ENCODE peak calls at places on chromosomes 11 and 22, in four cellular contexts. K, A, P and M are unnamed samples.

GRCh38 chr22:27534720-27535125 is 266.8 kb downstream of the MN1 start:
- DNase-seq in A (no peak), P (peak), K (peak), M (no peak)

GRCh38 chr11:32538804-32539203 is 44.8 kb upstream of the EIF3M start:
- DNase-seq in K (no peak), P (no peak), A (no peak), M (no peak)

GRCh38 chr11:12838463-12839120 is 164.4 kb downstream of the TEAD1 start:
- DNase-seq in P (no peak), K (peak), A (no peak), M (peak)

GRCh38 chr22:37547249-37547741 is 13.0 kb upstream of the CDC42EP1 start:
- DNase-seq in K (no peak), A (no peak), P (no peak), M (no peak)

GRCh38 chr11:109851780-109852390 is 241.3 kb upstream of the ZC3H12C start:
- DNase-seq in K (peak), P (peak), A (no peak), M (no peak)

GRCh38 chr22:35219012-35219411 is 38.3 kb upstream of the HMGXB4 start:
- DNase-seq in P (peak), K (peak), A (no peak), M (no peak)

GRCh38 chr11:8219257-8220021 is 44.2 kb downstream of the LMO1 start:
- DNase-seq in P (peak), K (peak), A (no peak), M (no peak)

GRCh38 chr11:130062030-130062429 is 7.7 kb upstream of the APLP2 start:
- DNase-seq in A (no peak), K (no peak), P (no peak), M (no peak)

GRCh38 chr11:122170815-122171475 is 54.9 kb upstream of the BLID start:
- DNase-seq in K (peak), P (peak), A (no peak), M (no peak)

GRCh38 chr11:94961255-94961654 is 12.1 kb downstream of the CWC15 start:
- DNase-seq in A (no peak), P (no peak), K (no peak), M (no peak)

GRCh38 chr22:36762687-36763260 is 13.1 kb downstream of the IFT27 start:
- DNase-seq in K (no peak), P (peak), A (no peak), M (no peak)

GRCh38 chr22:36541831-36542391 is 12.9 kb upstream of the EIF3D start:
- DNase-seq in P (peak), K (peak), A (no peak), M (peak)

GRCh38 chr11:117868088-117868487 is 8.4 kb downstream of the FXYD6 start:
- DNase-seq in A (no peak), P (no peak), K (no peak), M (no peak)

GRCh38 chr22:36860821-36861659 is at the start of gene NCF4:
- DNase-seq in K (no peak), P (no peak), A (peak), M (peak)

GRCh38 chr11:2213890-2214526 is 42.4 kb upstream of the TH start:
- DNase-seq in P (no peak), K (no peak), A (no peak), M (no peak)

GRCh38 chr11:860238-861104 is 17.8 kb downstream of the TSPAN4 start:
- DNase-seq in A (no peak), K (no peak), P (no peak), M (no peak)

GRCh38 chr11:112588252-112588668 is 327.6 kb upstream of the PLET1 start:
- DNase-seq in K (peak), P (peak), A (peak), M (peak)

GRCh38 chr11:66328036-66328306 is 8.3 kb downstream of the RIN1 start:
- DNase-seq in P (no peak), A (no peak), K (no peak), M (no peak)

GRCh38 chr11:59641156-59641555 is 25.6 kb upstream of the OSBP start:
- DNase-seq in A (no peak), K (no peak), P (peak), M (no peak)

GRCh38 chr11:66467034-66467659 is 442 bp downstream of the PELI3 start:
- DNase-seq in A (no peak), P (peak), K (peak), M (no peak)

GRCh38 chr11:122038543-122038942 is 77.5 kb downstream of the BLID start:
- DNase-seq in K (peak), P (peak), A (no peak), M (no peak)

GRCh38 chr11:75777461-75778110 is 9.0 kb downstream of the DGAT2 start:
- DNase-seq in A (no peak), P (no peak), K (peak), M (no peak)

GRCh38 chr11:14067686-14068085 is 105.2 kb downstream of the SPON1 start:
- DNase-seq in A (no peak), K (no peak), P (no peak), M (no peak)

GRCh38 chr11:122045181-122045586 is 70.8 kb downstream of the BLID start:
- DNase-seq in P (peak), K (peak), A (no peak), M (no peak)

GRCh38 chr11:131922220-131922619 is 551.8 kb downstream of the NTM start:
- DNase-seq in K (no peak), A (no peak), P (no peak), M (no peak)

GRCh38 chr11:107196732-107197131 is 178.5 kb upstream of the GUCY1A2 start:
- DNase-seq in K (no peak), A (no peak), P (no peak), M (no peak)

GRCh38 chr11:117723625-117724024 is 73.4 kb downstream of the DSCAML1 start:
- DNase-seq in A (no peak), P (no peak), K (no peak), M (no peak)

GRCh38 chr22:48493733-48494132 is 1333.9 kb downstream of the BRD1 start:
- DNase-seq in K (no peak), A (no peak), P (no peak), M (no peak)

DNA sequence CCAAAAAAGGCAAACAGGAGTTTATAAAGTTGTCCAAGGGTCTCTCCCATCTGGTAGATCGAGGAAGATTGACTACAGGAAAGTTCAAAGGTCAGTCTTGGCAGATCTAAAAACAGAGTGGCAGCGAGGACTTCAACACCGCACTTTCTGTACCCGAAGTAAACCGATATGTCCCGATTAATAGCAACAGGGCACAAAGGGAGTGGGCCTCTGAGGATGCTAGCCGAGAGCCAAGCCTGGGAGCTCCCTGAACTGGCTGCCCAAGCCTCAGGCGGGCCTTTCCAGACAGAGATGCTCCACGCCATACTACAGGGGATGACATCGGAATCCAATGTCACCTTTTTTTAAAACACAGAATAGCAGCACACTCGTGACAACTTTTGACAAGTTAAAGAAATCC is 2.5 kb downstream of the FGF4 start:
- DNase-seq in A (no peak), K (no peak), P (no peak), M (no peak)
- H3K4me3 ChIP-seq in A (no peak), K (no peak), P (no peak), M (no peak)

GRCh38 chr11:126281666-126282175 is 1.2 kb upstream of the TIRAP start:
- DNase-seq in P (no peak), K (no peak), A (no peak), M (no peak)
- H3K4me3 ChIP-seq in P (no peak), K (no peak), A (peak), M (no peak)

DNA sequence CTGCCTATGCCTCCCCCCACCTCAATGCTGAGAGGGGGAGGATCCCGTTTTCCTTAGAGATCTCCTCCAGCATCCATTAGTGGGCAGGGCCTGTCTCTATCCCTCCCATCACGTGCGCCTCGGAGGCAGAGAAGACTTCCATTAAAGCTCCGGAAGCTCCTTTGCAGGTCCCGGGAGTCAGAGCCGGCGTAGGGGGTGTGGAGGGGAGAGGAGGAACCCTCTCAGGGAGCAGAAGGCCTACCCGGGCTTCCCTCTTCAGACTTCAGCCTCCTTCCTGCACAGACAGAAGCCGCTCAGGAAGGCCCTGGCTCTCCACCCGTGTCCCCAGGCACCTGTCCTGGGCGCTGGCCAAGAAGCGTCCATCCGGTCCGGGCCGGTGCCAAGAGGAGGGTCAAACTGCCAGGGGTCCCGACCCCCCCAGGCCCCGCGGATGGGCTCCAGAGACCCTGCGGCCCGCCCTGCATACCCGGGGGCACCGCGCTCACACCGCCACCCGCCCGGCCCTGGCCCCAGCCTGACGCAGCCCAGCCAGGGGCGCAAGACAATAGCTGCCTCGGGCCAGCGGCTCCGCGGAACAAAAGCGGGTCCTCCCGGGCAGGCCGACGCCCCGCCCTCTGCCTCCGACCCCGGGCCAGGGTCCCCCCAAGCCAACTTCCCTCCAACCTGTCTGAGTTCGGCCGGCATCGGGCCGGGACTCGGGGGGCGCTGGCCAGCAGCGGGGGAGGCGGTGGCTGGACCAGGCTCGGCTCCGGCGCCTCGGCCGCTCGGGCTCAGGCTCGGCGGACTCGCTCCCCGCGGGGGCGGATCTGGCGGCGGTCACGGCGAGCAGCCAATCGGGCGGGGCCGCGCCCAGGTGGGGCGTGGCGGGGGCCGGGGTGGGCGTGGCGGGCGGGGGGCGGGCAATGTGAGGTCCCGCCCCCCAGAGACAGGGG is 29.9 kb downstream of the ARVCF start:
- DNase-seq in K (peak), P (peak), A (peak), M (peak)
- H3K4me3 ChIP-seq in K (peak), P (peak), A (peak), M (peak)

GRCh38 chr11:118917488-118918127 is 8.1 kb downstream of the BCL9L start:
- DNase-seq in A (peak), K (peak), P (peak), M (no peak)

GRCh38 chr11:118916842-118917388 is 8.8 kb downstream of the BCL9L start:
- DNase-seq in A (no peak), K (peak), P (peak), M (peak)

GRCh38 chr11:118918128-118918685 is 7.5 kb downstream of the BCL9L start:
- DNase-seq in K (peak), A (peak), P (peak), M (peak)

GRCh38 chr11:118921121-118921928 is 4.4 kb downstream of the BCL9L start:
- DNase-seq in A (peak), P (peak), K (peak), M (no peak)

GRCh38 chr11:118918686-118919280 is 6.9 kb downstream of the BCL9L start:
- DNase-seq in A (no peak), K (peak), P (peak), M (no peak)
- H3K4me3 ChIP-seq in A (peak), K (peak), P (peak), M (peak)

GRCh38 chr11:48081151-48082010 is 101.0 kb downstream of the PTPRJ start:
- DNase-seq in K (peak), A (peak), P (peak), M (peak)
- H3K4me3 ChIP-seq in K (peak), A (peak), P (no peak), M (no peak)

DNA sequence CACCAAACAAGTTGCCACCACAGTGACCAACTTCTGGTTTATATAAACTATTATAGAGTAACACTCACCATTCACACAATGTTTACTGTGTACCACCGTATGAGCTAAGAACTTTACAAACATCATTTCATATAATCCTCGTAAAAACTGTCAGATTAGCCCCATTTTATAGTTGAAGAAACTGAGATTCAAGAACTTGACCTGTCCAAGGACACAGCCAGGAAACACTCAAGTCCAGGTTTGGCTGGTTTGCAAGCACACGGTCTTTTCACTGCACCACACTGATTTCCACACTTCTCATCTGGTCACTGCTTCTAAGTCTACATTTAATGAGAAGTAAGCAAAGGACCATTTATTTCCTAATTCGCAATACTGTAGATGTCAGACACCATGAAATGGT is 3.7 kb downstream of the MORC2 start:
- DNase-seq in K (no peak), P (no peak), A (no peak), M (no peak)
- H3K4me3 ChIP-seq in K (no peak), P (no peak), A (no peak), M (no peak)

DNA sequence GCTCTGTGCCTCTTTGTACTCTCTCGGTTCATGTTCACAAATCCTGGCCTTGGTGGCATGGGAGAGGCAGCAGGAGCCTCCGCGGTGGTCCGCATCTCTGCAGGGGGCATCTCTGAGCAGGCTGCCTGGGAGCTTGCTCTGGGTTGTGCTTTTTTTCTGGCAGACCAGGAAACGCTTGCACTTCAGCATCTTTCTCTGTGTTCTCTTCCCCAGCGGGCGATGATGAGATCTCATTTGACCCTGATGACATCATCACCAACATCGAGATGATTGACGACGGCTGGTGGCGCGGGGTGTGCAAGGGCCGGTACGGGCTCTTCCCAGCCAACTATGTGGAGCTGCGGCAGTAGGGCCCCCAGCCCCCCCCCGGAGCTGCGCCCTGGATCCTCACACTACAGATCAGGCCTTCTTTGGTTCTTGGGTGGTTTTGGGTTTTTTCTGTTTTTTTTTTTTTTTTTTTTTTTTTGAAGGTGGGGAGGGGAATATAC is 36.5 kb downstream of the CTTN start:
- DNase-seq in A (no peak), K (no peak), P (no peak), M (no peak)
- H3K4me3 ChIP-seq in A (no peak), K (no peak), P (no peak), M (no peak)